ENCODE peak calls at places on chromosome 5, in four cellular contexts. One of them, this sample, is unnamed.

GRCh38 chr5:160287378-160288051 is 24.8 kb downstream of the CCNJL start:
- DNase-seq in NT2/D1: peak
- DNase-seq in HS-5: no peak
- DNase-seq in H4: peak
- DNase-seq in this sample: no peak

GRCh38 chr5:172909931-172910502 is 49.2 kb upstream of the RPL26L1 start:
- DNase-seq in HS-5: no peak
- DNase-seq in H4: no peak
- DNase-seq in NT2/D1: no peak
- DNase-seq in this sample: no peak

GRCh38 chr5:3218096-3218495 is 377.5 kb upstream of the IRX1 start:
- DNase-seq in H4: no peak
- DNase-seq in NT2/D1: no peak
- DNase-seq in HS-5: no peak
- DNase-seq in this sample: no peak

GRCh38 chr5:172451771-172452197 is 2.5 kb downstream of the SH3PXD2B start:
- DNase-seq in NT2/D1: no peak
- DNase-seq in H4: peak
- DNase-seq in HS-5: peak
- DNase-seq in this sample: no peak

GRCh38 chr5:108459661-108460170 is 77.8 kb upstream of the FBXL17 start:
- DNase-seq in NT2/D1: no peak
- DNase-seq in HS-5: no peak
- DNase-seq in H4: no peak
- DNase-seq in this sample: no peak

GRCh38 chr5:11302663-11303062 is 541.6 kb upstream of the DAP start:
- DNase-seq in H4: no peak
- DNase-seq in NT2/D1: no peak
- DNase-seq in HS-5: no peak
- DNase-seq in this sample: no peak

GRCh38 chr5:68962632-68963484 is 131.0 kb upstream of the SLC30A5 start:
- DNase-seq in HS-5: peak
- DNase-seq in H4: peak
- DNase-seq in NT2/D1: peak
- DNase-seq in this sample: peak

GRCh38 chr5:122009436-122009835 is 47.7 kb downstream of the SRFBP1 start:
- DNase-seq in H4: no peak
- DNase-seq in HS-5: no peak
- DNase-seq in NT2/D1: no peak
- DNase-seq in this sample: no peak

GRCh38 chr5:59296317-59297264 is 596.9 kb downstream of the PDE4D start:
- DNase-seq in NT2/D1: no peak
- DNase-seq in H4: no peak
- DNase-seq in HS-5: peak
- DNase-seq in this sample: no peak

GRCh38 chr5:181281077-181281983 is 20.4 kb upstream of the TRIM52 start:
- DNase-seq in H4: peak
- DNase-seq in NT2/D1: peak
- DNase-seq in HS-5: no peak
- DNase-seq in this sample: no peak

GRCh38 chr5:14204785-14205321 is 61.7 kb downstream of the TRIO start:
- DNase-seq in H4: peak
- DNase-seq in NT2/D1: no peak
- DNase-seq in HS-5: peak
- DNase-seq in this sample: no peak

GRCh38 chr5:135491552-135492318 is 39.6 kb upstream of the TIFAB start:
- DNase-seq in HS-5: no peak
- DNase-seq in NT2/D1: no peak
- DNase-seq in H4: no peak
- DNase-seq in this sample: no peak

GRCh38 chr5:160506006-160507004 is 84.7 kb downstream of the PTTG1 start:
- DNase-seq in H4: no peak
- DNase-seq in NT2/D1: no peak
- DNase-seq in HS-5: no peak
- DNase-seq in this sample: no peak

GRCh38 chr5:80656425-80656824 is 1.6 kb upstream of the DHFR start:
- DNase-seq in H4: no peak
- DNase-seq in HS-5: no peak
- DNase-seq in NT2/D1: no peak
- DNase-seq in this sample: no peak

GRCh38 chr5:7073666-7074065 is 322.3 kb upstream of the ADCY2 start:
- DNase-seq in H4: no peak
- DNase-seq in NT2/D1: no peak
- DNase-seq in HS-5: no peak
- DNase-seq in this sample: no peak

GRCh38 chr5:148740966-148741742 is 85.3 kb upstream of the ADRB2 start:
- DNase-seq in NT2/D1: no peak
- DNase-seq in H4: peak
- DNase-seq in HS-5: peak
- DNase-seq in this sample: no peak

GRCh38 chr5:9365501-9365900 is 180.4 kb downstream of the SEMA5A start:
- DNase-seq in H4: no peak
- DNase-seq in NT2/D1: no peak
- DNase-seq in HS-5: no peak
- DNase-seq in this sample: no peak

GRCh38 chr5:154038241-154038603 is 488 bp downstream of the FAM114A2 start:
- DNase-seq in HS-5: peak
- DNase-seq in NT2/D1: no peak
- DNase-seq in H4: no peak
- DNase-seq in this sample: no peak

GRCh38 chr5:29077451-29077850 is 2039.1 kb upstream of the CDH9 start:
- DNase-seq in H4: no peak
- DNase-seq in NT2/D1: no peak
- DNase-seq in HS-5: peak
- DNase-seq in this sample: no peak

GRCh38 chr5:94693043-94693822 is 74.8 kb downstream of the SLF1 start:
- DNase-seq in HS-5: peak
- DNase-seq in NT2/D1: no peak
- DNase-seq in H4: peak
- DNase-seq in this sample: no peak